ENCODE peak calls at places on chromosomes 7 and 10, in nine cellular contexts. S, T, P, I, R, V, L, K and C are unnamed samples.

GRCh38 chr10:128990986-128991385 is 476.1 kb upstream of the MGMT start:
- DNase-seq in S (no peak), P (no peak), R (no peak), V (no peak), I (no peak), K (no peak), T (no peak), L (no peak), C (no peak)

GRCh38 chr10:101070098-101070497 is 8.3 kb downstream of the KAZALD1 start:
- DNase-seq in V (no peak), K (no peak), I (no peak), R (no peak), P (no peak), S (no peak), L (no peak), T (no peak), C (no peak)

GRCh38 chr10:110221721-110222261 is 14.4 kb downstream of the MXI1 start:
- DNase-seq in V (peak; percentile 76), S (peak; percentile 66), R (peak; percentile 75), T (peak; percentile 55), L (peak; percentile 91), K (peak; percentile 95), I (peak; percentile 84), P (peak; percentile 59), C (peak; percentile 89)

GRCh38 chr10:53115660-53116059 is 343.1 kb upstream of the MBL2 start:
- DNase-seq in L (no peak), V (no peak), S (no peak), P (no peak), K (no peak), I (no peak), T (no peak), R (no peak), C (no peak)

GRCh38 chr7:157983442-157984137 is 604.0 kb downstream of the PTPRN2 start:
- DNase-seq in R (no peak), K (no peak), L (no peak), P (no peak), S (no peak), I (no peak), V (no peak), T (no peak), C (no peak)

GRCh38 chr7:2943851-2944601 is 99.6 kb downstream of the CARD11 start:
- DNase-seq in K (no peak), V (no peak), L (peak; percentile 42), R (no peak), I (no peak), T (no peak), S (no peak), P (no peak), C (no peak)

GRCh38 chr7:80273327-80273726 is 138.7 kb downstream of the GNAI1 start:
- DNase-seq in L (no peak), K (peak; percentile 34), R (no peak), T (no peak), S (no peak), I (no peak), V (no peak), P (no peak), C (no peak)

GRCh38 chr7:47444376-47445098 is 137.4 kb downstream of the TNS3 start:
- DNase-seq in P (no peak), T (no peak), V (peak; percentile 50), I (no peak), S (no peak), R (no peak), L (no peak), K (peak; percentile 60), C (no peak)

GRCh38 chr10:70381491-70382421 is 669 bp downstream of the LRRC20 start:
- DNase-seq in K (peak; percentile 50), T (peak; percentile 36), V (peak; percentile 50), R (no peak), I (no peak), S (no peak), P (peak; percentile 63), L (peak; percentile 59), C (peak; percentile 57)

GRCh38 chr10:89923661-89924060 is 222.3 kb downstream of the KIF20B start:
- DNase-seq in L (no peak), R (no peak), T (no peak), K (peak; percentile 50), V (no peak), S (no peak), I (no peak), P (no peak), C (no peak)

GRCh38 chr10:119501690-119502089 is 40.8 kb downstream of the RGS10 start:
- DNase-seq in T (no peak), R (no peak), K (no peak), S (no peak), I (peak; percentile 27), V (no peak), P (no peak), L (peak; percentile 12), C (no peak)

GRCh38 chr7:90720970-90721768 is 125.0 kb downstream of the CDK14 start:
- DNase-seq in S (peak; percentile 33), I (no peak), R (no peak), K (peak; percentile 52), T (no peak), V (peak; percentile 52), L (no peak), P (no peak), C (no peak)

GRCh38 chr10:129131439-129132122 is 335.5 kb upstream of the MGMT start:
- DNase-seq in K (no peak), V (no peak), R (no peak), P (no peak), I (no peak), S (no peak), T (no peak), L (no peak), C (no peak)